ENCODE peak calls at places on chromosomes 7 and 10, in nine cellular contexts. E is H54, K is neural progenitor cell, G is HuH-7.5, N is upper lobe of right lung, T is NCI-H748 treated with DMSO at 0.1 percent for 48 hours, I is SK-N-SH, V is NCI-H2029, P is NCI-H1092 treated with DMSO at 0.1 percent for 48 hours. O is an unnamed sample.

GRCh38 chr10:74827045-74827441 is 643 bp downstream of the KAT6B start:
- DNase-seq in P (peak), E (no peak), N (no peak), V (no peak), I (no peak), T (peak), G (no peak), K (no peak), O (no peak)

GRCh38 chr7:17646181-17646956 is 293.9 kb downstream of the SNX13 start:
- DNase-seq in E (no peak), I (peak), T (no peak), G (no peak), N (no peak), P (peak), V (no peak), K (no peak), O (peak)

GRCh38 chr7:2522780-2523433 is 3.3 kb downstream of the LFNG start:
- DNase-seq in P (no peak), K (peak), I (no peak), E (peak), G (no peak), T (no peak), N (no peak), V (peak), O (peak)

GRCh38 chr10:80544316-80544953 is 6.7 kb downstream of the SH2D4B start:
- DNase-seq in I (no peak), T (no peak), V (no peak), E (no peak), K (no peak), N (no peak), G (no peak), P (no peak), O (no peak)

GRCh38 chr7:123871998-123872867 is 27.3 kb downstream of the HYAL4 start:
- DNase-seq in E (peak), G (peak), V (peak), T (peak), I (peak), K (peak), P (peak), N (no peak), O (peak)

GRCh38 chr7:102044984-102045673 is 227.7 kb downstream of the CUX1 start:
- DNase-seq in P (peak), T (peak), N (peak), V (peak), G (no peak), I (peak), E (peak), K (peak), O (peak)

GRCh38 chr7:148264933-148265557 is 325.5 kb upstream of the C7orf33 start:
- DNase-seq in G (peak), P (peak), N (no peak), E (peak), I (peak), V (peak), K (peak), T (peak), O (peak)

GRCh38 chr10:3406556-3406955 is 234.0 kb upstream of the PITRM1 start:
- DNase-seq in T (no peak), N (peak), V (no peak), E (no peak), I (no peak), K (no peak), G (no peak), P (no peak), O (no peak)

GRCh38 chr7:151518781-151519044 is 982 bp downstream of the RHEB start:
- DNase-seq in N (no peak), K (peak), I (no peak), P (peak), T (no peak), V (no peak), G (no peak), E (no peak), O (no peak)

GRCh38 chr7:106870983-106871410 is 5.9 kb downstream of the PIK3CG start:
- DNase-seq in I (no peak), V (no peak), K (no peak), G (no peak), E (no peak), P (no peak), T (no peak), N (no peak), O (peak)

GRCh38 chr7:69603937-69604494 is 5.7 kb downstream of the AUTS2 start:
- DNase-seq in E (no peak), V (no peak), K (no peak), N (no peak), G (no peak), T (no peak), P (no peak), I (no peak), O (no peak)

GRCh38 chr7:3301472-3301778 is 373 bp downstream of the SDK1 start:
- DNase-seq in P (no peak), V (no peak), I (peak), G (no peak), E (no peak), T (no peak), K (peak), N (no peak), O (no peak)